ENCODE peak calls at places on chromosome 11, in nine cellular contexts. One of them, this sample, is unnamed.

GRCh38 chr11:8101421-8101820 is 20.4 kb downstream of the TUB start:
- DNase-seq in HEK293T: no peak
- DNase-seq in mammary epithelial cell: no peak
- DNase-seq in activated gamma-delta T cell: no peak
- DNase-seq in left ventricle myocardium inferior: no peak
- DNase-seq in bronchial epithelial cell: no peak
- DNase-seq in adrenal gland: no peak
- DNase-seq in activated naive CD4-positive, alpha-beta T cell: no peak
- DNase-seq in cardiac muscle cell: no peak
- DNase-seq in this sample: no peak

GRCh38 chr11:17498058-17498457 is 21.4 kb upstream of the ABCC8 start:
- DNase-seq in left ventricle myocardium inferior: no peak
- DNase-seq in HEK293T: no peak
- DNase-seq in adrenal gland: no peak
- DNase-seq in activated gamma-delta T cell: no peak
- DNase-seq in mammary epithelial cell: no peak
- DNase-seq in bronchial epithelial cell: no peak
- DNase-seq in activated naive CD4-positive, alpha-beta T cell: no peak
- DNase-seq in cardiac muscle cell: no peak
- DNase-seq in this sample: peak

GRCh38 chr11:31045335-31045734 is 324.2 kb downstream of the DCDC1 start:
- DNase-seq in adrenal gland: no peak
- DNase-seq in cardiac muscle cell: peak
- DNase-seq in activated gamma-delta T cell: no peak
- DNase-seq in mammary epithelial cell: no peak
- DNase-seq in activated naive CD4-positive, alpha-beta T cell: no peak
- DNase-seq in bronchial epithelial cell: peak
- DNase-seq in HEK293T: peak
- DNase-seq in left ventricle myocardium inferior: no peak
- DNase-seq in this sample: peak

GRCh38 chr11:5679811-5680210 is 5.1 kb downstream of the TRIM5 start:
- DNase-seq in bronchial epithelial cell: no peak
- DNase-seq in adrenal gland: no peak
- DNase-seq in activated naive CD4-positive, alpha-beta T cell: no peak
- DNase-seq in mammary epithelial cell: no peak
- DNase-seq in left ventricle myocardium inferior: no peak
- DNase-seq in HEK293T: no peak
- DNase-seq in cardiac muscle cell: no peak
- DNase-seq in activated gamma-delta T cell: no peak
- DNase-seq in this sample: no peak

GRCh38 chr11:45045692-45046471 is 95.2 kb upstream of the TP53I11 start:
- DNase-seq in cardiac muscle cell: peak
- DNase-seq in adrenal gland: peak
- DNase-seq in bronchial epithelial cell: peak
- DNase-seq in left ventricle myocardium inferior: peak
- DNase-seq in HEK293T: no peak
- DNase-seq in mammary epithelial cell: peak
- DNase-seq in activated naive CD4-positive, alpha-beta T cell: no peak
- DNase-seq in activated gamma-delta T cell: no peak
- DNase-seq in this sample: peak

GRCh38 chr11:63536669-63537292 is at the start of gene PLAAT4:
- DNase-seq in adrenal gland: peak
- DNase-seq in cardiac muscle cell: peak
- DNase-seq in left ventricle myocardium inferior: peak
- DNase-seq in activated gamma-delta T cell: no peak
- DNase-seq in mammary epithelial cell: peak
- DNase-seq in activated naive CD4-positive, alpha-beta T cell: no peak
- DNase-seq in bronchial epithelial cell: no peak
- DNase-seq in HEK293T: no peak
- DNase-seq in this sample: peak

GRCh38 chr11:130897262-130898182 is 18.8 kb downstream of the SNX19 start:
- DNase-seq in adrenal gland: peak
- DNase-seq in HEK293T: no peak
- DNase-seq in activated naive CD4-positive, alpha-beta T cell: no peak
- DNase-seq in mammary epithelial cell: peak
- DNase-seq in cardiac muscle cell: peak
- DNase-seq in activated gamma-delta T cell: no peak
- DNase-seq in bronchial epithelial cell: peak
- DNase-seq in left ventricle myocardium inferior: peak
- DNase-seq in this sample: peak

GRCh38 chr11:115961168-115962003 is 457.2 kb upstream of the CADM1 start:
- DNase-seq in mammary epithelial cell: no peak
- DNase-seq in left ventricle myocardium inferior: no peak
- DNase-seq in bronchial epithelial cell: no peak
- DNase-seq in activated gamma-delta T cell: no peak
- DNase-seq in adrenal gland: no peak
- DNase-seq in HEK293T: no peak
- DNase-seq in cardiac muscle cell: peak
- DNase-seq in activated naive CD4-positive, alpha-beta T cell: no peak
- DNase-seq in this sample: no peak

GRCh38 chr11:33942954-33943353 is 51.1 kb upstream of the LMO2 start:
- DNase-seq in activated gamma-delta T cell: no peak
- DNase-seq in mammary epithelial cell: peak
- DNase-seq in HEK293T: no peak
- DNase-seq in cardiac muscle cell: peak
- DNase-seq in left ventricle myocardium inferior: peak
- DNase-seq in activated naive CD4-positive, alpha-beta T cell: no peak
- DNase-seq in adrenal gland: peak
- DNase-seq in bronchial epithelial cell: peak
- DNase-seq in this sample: peak

GRCh38 chr11:94665116-94665659 is 98.0 kb downstream of the PIWIL4 start:
- DNase-seq in activated gamma-delta T cell: no peak
- DNase-seq in adrenal gland: no peak
- DNase-seq in left ventricle myocardium inferior: no peak
- DNase-seq in mammary epithelial cell: no peak
- DNase-seq in HEK293T: no peak
- DNase-seq in cardiac muscle cell: no peak
- DNase-seq in bronchial epithelial cell: no peak
- DNase-seq in activated naive CD4-positive, alpha-beta T cell: no peak
- DNase-seq in this sample: no peak

GRCh38 chr11:128916037-128916572 is 24.9 kb downstream of the KCNJ5 start:
- DNase-seq in adrenal gland: no peak
- DNase-seq in bronchial epithelial cell: no peak
- DNase-seq in activated gamma-delta T cell: no peak
- DNase-seq in activated naive CD4-positive, alpha-beta T cell: no peak
- DNase-seq in HEK293T: no peak
- DNase-seq in left ventricle myocardium inferior: peak
- DNase-seq in mammary epithelial cell: no peak
- DNase-seq in cardiac muscle cell: no peak
- DNase-seq in this sample: no peak

GRCh38 chr11:120756931-120757330 is 245.4 kb downstream of the GRIK4 start:
- DNase-seq in adrenal gland: no peak
- DNase-seq in mammary epithelial cell: no peak
- DNase-seq in activated naive CD4-positive, alpha-beta T cell: no peak
- DNase-seq in activated gamma-delta T cell: no peak
- DNase-seq in bronchial epithelial cell: no peak
- DNase-seq in cardiac muscle cell: no peak
- DNase-seq in HEK293T: no peak
- DNase-seq in left ventricle myocardium inferior: no peak
- DNase-seq in this sample: no peak

GRCh38 chr11:32071811-32072210 is 19.1 kb upstream of the RCN1 start:
- DNase-seq in activated naive CD4-positive, alpha-beta T cell: no peak
- DNase-seq in left ventricle myocardium inferior: no peak
- DNase-seq in cardiac muscle cell: peak
- DNase-seq in activated gamma-delta T cell: no peak
- DNase-seq in adrenal gland: no peak
- DNase-seq in HEK293T: peak
- DNase-seq in mammary epithelial cell: peak
- DNase-seq in bronchial epithelial cell: peak
- DNase-seq in this sample: peak

GRCh38 chr11:116052603-116053537 is 548.7 kb upstream of the CADM1 start:
- DNase-seq in bronchial epithelial cell: no peak
- DNase-seq in mammary epithelial cell: no peak
- DNase-seq in adrenal gland: no peak
- DNase-seq in left ventricle myocardium inferior: no peak
- DNase-seq in HEK293T: no peak
- DNase-seq in activated naive CD4-positive, alpha-beta T cell: no peak
- DNase-seq in activated gamma-delta T cell: no peak
- DNase-seq in cardiac muscle cell: no peak
- DNase-seq in this sample: no peak

GRCh38 chr11:12224537-12224893 is 114.1 kb downstream of the MICAL2 start:
- DNase-seq in HEK293T: no peak
- DNase-seq in activated naive CD4-positive, alpha-beta T cell: peak
- DNase-seq in adrenal gland: peak
- DNase-seq in activated gamma-delta T cell: peak
- DNase-seq in cardiac muscle cell: peak
- DNase-seq in mammary epithelial cell: peak
- DNase-seq in left ventricle myocardium inferior: peak
- DNase-seq in bronchial epithelial cell: peak
- DNase-seq in this sample: peak

GRCh38 chr11:114738954-114739353 is 60.6 kb downstream of the NXPE2 start:
- DNase-seq in mammary epithelial cell: peak
- DNase-seq in cardiac muscle cell: peak
- DNase-seq in activated naive CD4-positive, alpha-beta T cell: no peak
- DNase-seq in left ventricle myocardium inferior: no peak
- DNase-seq in HEK293T: peak
- DNase-seq in adrenal gland: peak
- DNase-seq in bronchial epithelial cell: peak
- DNase-seq in activated gamma-delta T cell: no peak
- DNase-seq in this sample: peak

This sample was measured in MCF 10A.